ENCODE peak calls at places on chromosomes 6 and 20, in eight cellular contexts. V is pancreas; Z is esophagus squamous epithelium; J is choroid plexus epithelial cell; G is CD8-positive, alpha-beta T cell; N is foreskin fibroblast; B is astrocyte of the cerebellum; W is Peyer's patch. Y is an unnamed sample.

GRCh38 chr20:23022849-23023248 is 12.3 kb upstream of the SSTR4 start:
- DNase-seq in N (no peak), B (no peak), Z (no peak), W (no peak), V (no peak), J (peak), G (no peak), Y (no peak)

GRCh38 chr20:46378390-46379009 is 27.9 kb downstream of the ELMO2 start:
- DNase-seq in J (no peak), W (no peak), V (no peak), G (no peak), B (no peak), N (no peak), Z (no peak), Y (no peak)

GRCh38 chr6:160349837-160350236 is 1.7 kb downstream of the SLC22A3 start:
- DNase-seq in G (no peak), B (no peak), V (no peak), N (no peak), Z (no peak), J (no peak), W (no peak), Y (no peak)

GRCh38 chr6:149033454-149034241 is 283.9 kb upstream of the TAB2 start:
- DNase-seq in G (no peak), W (no peak), N (no peak), B (no peak), J (no peak), Z (no peak), V (no peak), Y (peak)

GRCh38 chr6:142523485-142523884 is 221.7 kb downstream of the ADGRG6 start:
- DNase-seq in J (no peak), V (no peak), W (no peak), Z (no peak), G (no peak), N (no peak), B (no peak), Y (no peak)

GRCh38 chr6:126661646-126662045 is 321.7 kb downstream of the CENPW start:
- DNase-seq in Z (no peak), J (peak), B (peak), V (no peak), N (peak), W (no peak), G (no peak), Y (no peak)

GRCh38 chr6:134950482-134950881 is 581 bp upstream of the ALDH8A1 start:
- DNase-seq in J (no peak), G (no peak), N (no peak), V (no peak), B (no peak), W (no peak), Z (no peak), Y (no peak)

GRCh38 chr20:8094415-8094818 is 37.6 kb upstream of the PLCB1 start:
- DNase-seq in G (no peak), B (peak), Z (no peak), V (peak), W (peak), J (peak), N (peak), Y (no peak)

GRCh38 chr6:36018339-36018738 is 6.1 kb downstream of the SLC26A8 start:
- DNase-seq in N (no peak), B (no peak), J (no peak), V (no peak), W (no peak), G (no peak), Z (no peak), Y (no peak)

GRCh38 chr6:6221829-6222535 is 98.5 kb downstream of the F13A1 start:
- DNase-seq in B (no peak), J (no peak), G (no peak), N (no peak), V (no peak), Z (no peak), W (no peak), Y (no peak)

GRCh38 chr6:42679358-42679757 is 43.0 kb downstream of the PRPH2 start:
- DNase-seq in B (no peak), N (no peak), V (no peak), W (no peak), G (no peak), J (no peak), Z (no peak), Y (no peak)

GRCh38 chr20:45154183-45154582 is 20.5 kb upstream of the PI3 start:
- DNase-seq in Z (no peak), J (peak), G (no peak), N (no peak), V (no peak), W (no peak), B (no peak), Y (no peak)

GRCh38 chr20:47396762-47397476 is 40.4 kb upstream of the ZMYND8 start:
- DNase-seq in J (peak), W (no peak), G (no peak), N (no peak), B (no peak), Z (no peak), V (peak), Y (no peak)

GRCh38 chr6:9933674-9934073 is 481.2 kb downstream of the TFAP2A start:
- DNase-seq in B (no peak), G (no peak), W (no peak), N (no peak), J (no peak), Z (no peak), V (no peak), Y (no peak)

GRCh38 chr20:37734228-37734980 is 40.6 kb downstream of the CTNNBL1 start:
- DNase-seq in B (peak), Z (no peak), J (peak), V (no peak), G (no peak), W (no peak), N (no peak), Y (no peak)

GRCh38 chr20:6583134-6583738 is 184.2 kb upstream of the BMP2 start:
- DNase-seq in B (peak), W (peak), N (no peak), G (no peak), J (peak), V (peak), Z (no peak), Y (no peak)

GRCh38 chr6:43773981-43774775 is 4.2 kb downstream of the VEGFA start:
- DNase-seq in V (no peak), G (no peak), J (no peak), N (no peak), W (no peak), Z (no peak), B (no peak), Y (no peak)

GRCh38 chr20:63538204-63539091 is 1.3 kb upstream of the PTK6 start:
- DNase-seq in W (peak), Z (no peak), G (no peak), J (peak), B (no peak), V (peak), N (no peak), Y (no peak)

GRCh38 chr6:23663652-23664051 is 462.4 kb upstream of the NRSN1 start:
- DNase-seq in N (no peak), B (no peak), J (no peak), W (no peak), Z (no peak), V (no peak), G (no peak), Y (no peak)

GRCh38 chr6:117674503-117674902 is 766 bp upstream of the NUS1 start:
- DNase-seq in G (no peak), N (no peak), J (no peak), W (no peak), Z (no peak), V (no peak), B (no peak), Y (no peak)

GRCh38 chr6:158707120-158707519 is 57.3 kb downstream of the SYTL3 start:
- DNase-seq in G (no peak), W (peak), V (no peak), J (peak), N (peak), Z (no peak), B (no peak), Y (no peak)

GRCh38 chr6:123415844-123416468 is 220.8 kb downstream of the TRDN start:
- DNase-seq in N (peak), Z (no peak), G (no peak), W (peak), J (peak), B (peak), V (peak), Y (peak)

GRCh38 chr6:99364026-99364425 is 14.6 kb upstream of the FAXC start:
- DNase-seq in V (no peak), N (no peak), J (no peak), Z (no peak), G (no peak), B (no peak), W (no peak), Y (peak)

GRCh38 chr20:17684077-17684888 is 2.2 kb upstream of the RRBP1 start:
- DNase-seq in Z (no peak), V (no peak), G (no peak), W (peak), J (no peak), N (no peak), B (no peak), Y (no peak)

GRCh38 chr6:136846046-136846445 is 23.7 kb downstream of the PEX7 start:
- DNase-seq in V (no peak), J (peak), G (no peak), N (peak), Z (no peak), B (peak), W (peak), Y (peak)

GRCh38 chr6:17381429-17382147 is 11.8 kb upstream of the CAP2 start:
- DNase-seq in J (peak), Z (no peak), B (no peak), G (no peak), V (no peak), N (peak), W (no peak), Y (no peak)

GRCh38 chr20:61436268-61436667 is 184.2 kb downstream of the CDH4 start:
- DNase-seq in W (no peak), B (peak), Z (no peak), G (no peak), V (no peak), N (peak), J (peak), Y (no peak)

GRCh38 chr20:61433816-61434215 is 181.8 kb downstream of the CDH4 start:
- DNase-seq in J (no peak), N (no peak), B (no peak), V (no peak), Z (no peak), G (no peak), W (peak), Y (no peak)

GRCh38 chr20:61435823-61436220 is 183.8 kb downstream of the CDH4 start:
- DNase-seq in J (no peak), Z (no peak), V (no peak), G (no peak), N (no peak), B (no peak), W (no peak), Y (no peak)

GRCh38 chr20:61435184-61435822 is 183.2 kb downstream of the CDH4 start:
- DNase-seq in G (no peak), J (no peak), B (no peak), V (no peak), W (no peak), Z (no peak), N (no peak), Y (no peak)

GRCh38 chr20:61434361-61434781 is 182.3 kb downstream of the CDH4 start:
- DNase-seq in B (no peak), Z (no peak), V (no peak), N (peak), G (no peak), W (peak), J (peak), Y (no peak)
- H3K4me3 ChIP-seq in B (no peak), Z (no peak), V (no peak), N (no peak), G (no peak), W (no peak), J (no peak), Y (no peak)

GRCh38 chr6:169724554-169725269 is 412 bp upstream of the PHF10 start:
- DNase-seq in G (peak), J (no peak), Z (no peak), V (peak), N (no peak), B (no peak), W (peak), Y (no peak)

GRCh38 chr6:169722362-169723199 is 1.7 kb downstream of the PHF10 start:
- DNase-seq in V (peak), W (peak), Z (no peak), J (peak), N (peak), G (peak), B (peak), Y (no peak)

GRCh38 chr6:169723991-169724553 is at the start of gene PHF10:
- DNase-seq in G (peak), N (no peak), B (no peak), J (peak), Z (no peak), V (peak), W (peak), Y (no peak)

GRCh38 chr6:169725270-169726048 is 1.2 kb upstream of the PHF10 start:
- DNase-seq in V (peak), Z (no peak), W (peak), G (no peak), B (no peak), N (peak), J (peak), Y (no peak)

DNA sequence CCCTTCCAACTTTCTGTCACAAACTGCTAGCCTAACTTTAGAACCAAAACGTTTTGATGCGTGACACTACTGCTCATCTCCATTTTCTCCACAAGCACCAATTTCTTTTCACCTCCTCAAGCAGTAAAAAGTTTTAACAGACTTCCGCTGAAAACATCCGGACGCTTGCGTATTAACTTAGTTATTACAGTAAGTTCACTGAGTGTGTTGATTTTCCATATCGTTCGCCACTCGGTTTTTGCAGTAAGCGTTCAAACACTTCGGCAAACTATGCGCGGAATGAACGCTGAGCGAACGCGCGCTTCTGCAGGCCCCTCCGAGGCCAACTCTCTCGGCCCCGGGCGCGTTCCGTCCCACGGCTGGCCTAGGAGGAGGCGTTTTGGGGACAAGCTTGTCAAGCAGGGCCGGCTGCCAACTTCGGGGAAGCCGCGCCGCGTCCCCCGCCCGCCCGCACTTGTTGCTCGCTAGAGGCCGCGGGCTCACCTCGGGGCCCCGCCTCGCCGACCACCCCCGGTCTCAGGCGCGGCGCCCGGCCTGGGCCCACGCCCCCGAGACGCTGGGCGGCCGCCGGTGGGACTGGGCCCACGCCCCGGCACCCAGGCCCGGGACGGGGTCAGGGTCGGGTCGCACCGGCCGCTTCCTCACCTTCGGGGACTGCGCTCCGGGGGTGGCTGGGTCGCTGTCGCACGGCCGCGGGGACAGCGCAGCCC is 945 bp downstream of the PHF10 start:
- DNase-seq in N (peak), J (peak), B (no peak), G (peak), Z (no peak), V (peak), W (peak), Y (no peak)
- TF ChIP-seq CTCF in N (no peak), J (no peak), B (no peak), G (no peak), Z (no peak), V (no peak), W (no peak), Y (no peak)

GRCh38 chr6:27630727-27631613 is 158.1 kb upstream of the ZNF184 start:
- DNase-seq in N (peak), B (peak), W (peak), G (no peak), Z (no peak), V (peak), J (peak), Y (peak)

GRCh38 chr6:27631614-27631925 is 158.7 kb upstream of the ZNF184 start:
- DNase-seq in N (no peak), G (no peak), W (no peak), V (no peak), B (no peak), J (no peak), Z (no peak), Y (no peak)
- H3K4me3 ChIP-seq in N (no peak), G (no peak), W (no peak), V (no peak), B (no peak), J (no peak), Z (no peak), Y (no peak)

DNA sequence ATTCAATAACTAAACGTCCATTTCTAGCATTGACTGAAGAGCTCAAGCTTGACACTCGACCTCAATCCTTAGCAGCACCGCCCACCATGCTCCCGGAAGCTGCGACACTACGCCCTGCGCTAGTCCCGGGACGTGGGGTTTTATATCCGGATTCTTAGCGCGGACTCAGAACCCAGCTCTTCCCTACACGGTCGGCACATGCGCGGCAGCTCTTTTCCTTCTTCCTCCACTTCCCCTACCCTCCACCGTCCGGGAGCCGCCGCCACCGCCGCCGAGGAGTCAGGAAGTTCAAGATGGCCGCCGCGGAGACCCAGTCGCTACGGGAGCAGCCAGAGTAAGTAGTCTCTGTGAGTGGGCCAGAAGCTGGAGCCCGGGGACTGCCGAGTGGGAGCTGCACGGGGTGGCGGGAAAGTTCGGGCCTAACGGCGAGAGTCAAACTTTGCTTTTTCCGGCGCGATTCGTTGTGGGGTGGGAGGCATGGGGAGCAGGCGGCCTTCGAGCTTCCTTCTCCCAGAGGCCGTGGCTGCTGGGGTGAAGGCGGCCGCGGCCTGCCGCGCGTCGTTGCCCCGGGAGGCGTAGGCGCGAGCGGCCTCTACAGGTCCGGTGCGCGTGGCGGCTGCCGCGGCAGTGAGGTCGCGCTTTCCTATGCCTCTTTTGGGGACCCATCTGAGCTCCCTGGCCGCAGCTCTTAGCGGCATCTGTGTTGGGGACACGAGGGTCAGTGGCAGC is 57.6 kb downstream of the FAM217A start:
- DNase-seq in N (peak), Z (peak), B (peak), W (peak), G (peak), V (peak), J (peak), Y (peak)
- TF ChIP-seq CTCF in N (peak), Z (peak), B (peak), W (peak), G (peak), V (no peak), J (peak), Y (peak)